ENCODE peak calls at places on chromosomes 7 and 10, in seven cellular contexts. A is cardiac muscle cell, N is A549, Y is PC-3, O is ovary, H is Peyer's patch, I is heart right ventricle. J is an unnamed sample. For H3K4me1, the result is how much of the 10 kb centered on the place peaks cover.

GRCh38 chr7:21500117-21500516 is 42.7 kb upstream of the DNAH11 start:
- DNase-seq in A (no peak), N (no peak), Y (no peak), O (no peak), H (no peak), I (no peak), J (no peak)

GRCh38 chr7:26090927-26091519 is 61.0 kb upstream of the NFE2L3 start:
- DNase-seq in A (peak), N (peak), Y (peak), O (no peak), H (no peak), I (no peak), J (no peak)

GRCh38 chr7:67463983-67464382 is 467.4 kb downstream of the TYW1 start:
- DNase-seq in A (no peak), N (no peak), Y (no peak), O (no peak), H (no peak), I (no peak), J (no peak)

GRCh38 chr7:150340024-150340749 is 1.2 kb downstream of the RARRES2 start:
- DNase-seq in A (peak), N (no peak), Y (no peak), O (peak), H (no peak), I (peak), J (peak)

GRCh38 chr10:114719311-114719710 is 61.2 kb upstream of the ABLIM1 start:
- DNase-seq in A (no peak), N (peak), Y (no peak), O (no peak), H (no peak), I (peak), J (peak)

GRCh38 chr10:72692057-72692891 is at the start of gene MCU:
- DNase-seq in A (peak), N (peak), Y (peak), O (peak), H (peak), I (peak), J (peak)

GRCh38 chr10:92760609-92761008 is 70.9 kb downstream of the HHEX start:
- DNase-seq in A (peak), N (peak), Y (peak), O (no peak), H (no peak), I (no peak), J (no peak)

GRCh38 chr10:122853665-122854313 is 8.1 kb upstream of the CUZD1 start:
- DNase-seq in A (no peak), N (no peak), Y (peak), O (no peak), H (no peak), I (no peak), J (no peak)

GRCh38 chr7:152076940-152077933 is 51.8 kb downstream of the GALNT11 start:
- DNase-seq in A (no peak), N (no peak), Y (peak), O (no peak), H (no peak), I (no peak), J (no peak)

GRCh38 chr7:124671976-124672375 is 93.6 kb downstream of the GPR37 start:
- DNase-seq in A (no peak), N (no peak), Y (peak), O (no peak), H (no peak), I (no peak), J (no peak)

GRCh38 chr10:110011679-110012078 is 3.9 kb downstream of the ADD3 start:
- DNase-seq in A (no peak), N (no peak), Y (peak), O (no peak), H (no peak), I (no peak), J (no peak)
- H3K4me3 ChIP-seq in A (no peak), N (no peak), Y (no peak), O (no peak), H (no peak), I (no peak), J (no peak)

GRCh38 chr10:95290801-95291633 is at the start of gene PDLIM1:
- DNase-seq in A (peak), N (peak), Y (peak), O (peak), H (peak), I (peak), J (peak)
- TF ChIP-seq CTCF in A (peak), N (peak), Y (peak), O (no peak), H (no peak), I (peak), J (peak)

GRCh38 chr10:125148576-125148975 is 11.8 kb downstream of the CTBP2 start:
- DNase-seq in A (no peak), N (no peak), Y (no peak), O (no peak), H (no peak), I (no peak), J (no peak)

GRCh38 chr10:125144693-125145623 is 15.4 kb downstream of the CTBP2 start:
- DNase-seq in A (peak), N (peak), Y (no peak), O (no peak), H (no peak), I (peak), J (no peak)

GRCh38 chr10:125148021-125148439 is 12.3 kb downstream of the CTBP2 start:
- DNase-seq in A (peak), N (no peak), Y (no peak), O (peak), H (no peak), I (no peak), J (no peak)

GRCh38 chr10:125145636-125146035 is 14.7 kb downstream of the CTBP2 start:
- DNase-seq in A (no peak), N (no peak), Y (no peak), O (no peak), H (no peak), I (no peak), J (no peak)

GRCh38 chr10:125146791-125147604 is 13.4 kb downstream of the CTBP2 start:
- DNase-seq in A (no peak), N (peak), Y (peak), O (no peak), H (no peak), I (no peak), J (no peak)
- H3K4me1 ChIP-seq in A (under half), N (half or more), Y (under half), O (under half), H (under half), I (half or more), J (under half)

DNA sequence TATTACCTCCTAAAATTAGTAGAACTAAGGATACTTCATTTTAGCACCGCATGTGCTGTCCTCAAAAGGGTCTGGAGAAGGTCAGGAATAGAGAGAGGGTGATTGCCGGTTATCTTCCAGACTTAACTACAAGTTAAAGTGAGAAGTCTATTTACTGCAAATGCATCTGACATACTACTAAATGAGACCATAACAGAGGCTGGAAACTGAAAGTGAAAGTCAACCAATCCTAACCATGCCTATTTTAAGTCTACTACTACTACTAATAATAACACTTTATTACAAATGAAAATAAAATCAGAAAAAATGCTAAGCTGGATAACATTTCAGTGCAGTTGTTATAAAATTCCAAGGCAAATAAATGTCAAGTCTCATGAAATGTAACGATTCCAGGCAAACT is 244.7 kb downstream of the KIF20B start:
- DNase-seq in A (peak), N (no peak), Y (no peak), O (no peak), H (no peak), I (no peak), J (no peak)
- H3K4me3 ChIP-seq in A (no peak), N (no peak), Y (no peak), O (no peak), H (no peak), I (no peak), J (no peak)

GRCh38 chr10:121722665-121723064 is 124.4 kb upstream of the FGFR2 start:
- DNase-seq in A (no peak), N (no peak), Y (peak), O (no peak), H (no peak), I (no peak), J (no peak)

GRCh38 chr10:121715969-121716368 is 117.7 kb upstream of the FGFR2 start:
- DNase-seq in A (no peak), N (no peak), Y (no peak), O (no peak), H (no peak), I (no peak), J (no peak)

GRCh38 chr10:121721257-121721656 is 123.0 kb upstream of the FGFR2 start:
- DNase-seq in A (no peak), N (no peak), Y (no peak), O (no peak), H (no peak), I (no peak), J (no peak)
- TF ChIP-seq CTCF in A (no peak), N (no peak), Y (no peak), O (no peak), H (no peak), I (no peak), J (no peak)

GRCh38 chr10:33276282-33276923 is 58.1 kb downstream of the NRP1 start:
- DNase-seq in A (no peak), N (peak), Y (peak), O (no peak), H (no peak), I (no peak), J (no peak)

GRCh38 chr10:33279791-33280190 is 54.7 kb downstream of the NRP1 start:
- DNase-seq in A (peak), N (no peak), Y (peak), O (no peak), H (no peak), I (no peak), J (no peak)

GRCh38 chr10:33274096-33274785 is 60.2 kb downstream of the NRP1 start:
- DNase-seq in A (no peak), N (peak), Y (peak), O (no peak), H (no peak), I (no peak), J (no peak)

GRCh38 chr10:33279276-33279675 is 55.2 kb downstream of the NRP1 start:
- DNase-seq in A (peak), N (no peak), Y (no peak), O (no peak), H (no peak), I (no peak), J (no peak)

DNA sequence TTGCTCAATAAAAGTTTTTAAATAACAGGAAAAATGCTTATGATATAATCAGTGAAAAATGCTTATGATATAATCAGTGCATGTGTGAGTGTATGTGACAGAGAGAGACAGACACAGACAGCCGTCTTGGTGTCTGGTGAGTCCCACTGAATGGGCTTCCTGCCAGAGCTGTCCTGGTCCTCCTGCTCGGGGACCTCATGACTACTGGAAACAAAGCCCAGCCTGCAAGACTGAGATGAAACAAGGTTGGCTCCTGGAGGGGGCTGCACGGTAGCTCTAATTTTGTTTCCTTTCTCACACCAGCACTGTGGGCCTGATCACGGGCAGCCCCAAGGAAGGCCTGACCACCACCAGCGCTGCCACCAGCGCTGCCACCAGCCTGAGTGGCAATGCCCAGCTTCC is 57.3 kb downstream of the NRP1 start:
- DNase-seq in A (no peak), N (peak), Y (peak), O (no peak), H (no peak), I (peak), J (peak)
- H3K4me1 ChIP-seq in A (under half), N (half or more), Y (half or more), O (under half), H (under half), I (half or more), J (under half)

GRCh38 chr7:141071260-141071854 is 2.5 kb upstream of the TMEM178B start:
- DNase-seq in A (peak), N (peak), Y (peak), O (no peak), H (no peak), I (peak), J (no peak)

GRCh38 chr7:141073641-141074161 is at the start of gene TMEM178B:
- DNase-seq in A (no peak), N (no peak), Y (peak), O (no peak), H (no peak), I (no peak), J (no peak)

GRCh38 chr7:141073173-141073640 is 657 bp upstream of the TMEM178B start:
- DNase-seq in A (peak), N (peak), Y (peak), O (no peak), H (no peak), I (peak), J (no peak)

GRCh38 chr7:141071855-141072547 is 1.9 kb upstream of the TMEM178B start:
- DNase-seq in A (no peak), N (no peak), Y (no peak), O (no peak), H (no peak), I (no peak), J (no peak)

GRCh38 chr7:141072548-141073172 is 1.2 kb upstream of the TMEM178B start:
- DNase-seq in A (peak), N (peak), Y (peak), O (peak), H (no peak), I (peak), J (peak)
- H3K4me3 ChIP-seq in A (peak), N (peak), Y (peak), O (peak), H (peak), I (peak), J (peak)

GRCh38 chr10:116918583-116918982 is 69.3 kb downstream of the ENO4 start:
- DNase-seq in A (no peak), N (no peak), Y (no peak), O (no peak), H (no peak), I (no peak), J (no peak)

GRCh38 chr10:116910924-116911323 is 61.6 kb downstream of the ENO4 start:
- DNase-seq in A (no peak), N (no peak), Y (no peak), O (no peak), H (no peak), I (no peak), J (no peak)

GRCh38 chr10:116909307-116909706 is 60.0 kb downstream of the ENO4 start:
- DNase-seq in A (no peak), N (no peak), Y (no peak), O (no peak), H (no peak), I (no peak), J (no peak)

GRCh38 chr10:116912162-116912561 is 62.9 kb downstream of the ENO4 start:
- DNase-seq in A (no peak), N (no peak), Y (no peak), O (no peak), H (no peak), I (no peak), J (peak)

GRCh38 chr10:116913681-116914080 is 64.4 kb downstream of the ENO4 start:
- DNase-seq in A (no peak), N (no peak), Y (no peak), O (no peak), H (no peak), I (no peak), J (no peak)
- TF ChIP-seq CTCF in A (no peak), N (no peak), Y (no peak), O (no peak), H (no peak), I (no peak), J (no peak)

GRCh38 chr7:24972166-24972477 is 7.9 kb downstream of the OSBPL3 start:
- DNase-seq in A (no peak), N (no peak), Y (no peak), O (no peak), H (no peak), I (no peak), J (no peak)

GRCh38 chr7:24974026-24974832 is 5.7 kb downstream of the OSBPL3 start:
- DNase-seq in A (no peak), N (no peak), Y (no peak), O (no peak), H (no peak), I (no peak), J (no peak)

GRCh38 chr7:24971333-24972165 is 8.4 kb downstream of the OSBPL3 start:
- DNase-seq in A (peak), N (peak), Y (peak), O (no peak), H (no peak), I (no peak), J (no peak)

GRCh38 chr7:24975172-24975571 is 4.8 kb downstream of the OSBPL3 start:
- DNase-seq in A (no peak), N (no peak), Y (no peak), O (no peak), H (no peak), I (no peak), J (no peak)

DNA sequence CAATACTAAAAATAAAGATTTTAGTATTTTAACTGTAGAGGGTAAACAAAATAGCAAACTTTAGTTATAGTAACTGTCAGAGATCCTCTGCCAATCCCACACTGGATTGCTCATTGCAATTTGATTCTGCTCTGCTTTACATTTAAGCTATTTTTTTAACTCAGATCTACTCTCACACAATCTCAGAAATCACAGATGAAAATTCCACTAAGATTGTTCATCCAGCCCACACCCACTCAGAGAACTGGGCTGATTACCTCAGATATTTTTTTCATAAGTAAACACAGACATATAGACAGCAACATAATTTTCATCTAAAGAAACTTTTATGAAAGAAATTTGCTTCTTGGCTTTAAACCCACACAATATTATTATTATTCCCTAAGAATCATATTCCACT is 7.0 kb downstream of the OSBPL3 start:
- DNase-seq in A (peak), N (no peak), Y (peak), O (no peak), H (no peak), I (no peak), J (no peak)
- H3K4me1 ChIP-seq in A (under half), N (under half), Y (under half), O (under half), H (under half), I (under half), J (under half)

GRCh38 chr7:76396039-76396732 is 13.3 kb downstream of the SSC4D start:
- DNase-seq in A (no peak), N (peak), Y (no peak), O (no peak), H (no peak), I (no peak), J (no peak)

GRCh38 chr7:76400248-76400647 is 9.2 kb downstream of the SSC4D start:
- DNase-seq in A (no peak), N (no peak), Y (no peak), O (no peak), H (no peak), I (no peak), J (no peak)

GRCh38 chr7:76394962-76395361 is 14.5 kb downstream of the SSC4D start:
- DNase-seq in A (no peak), N (no peak), Y (no peak), O (no peak), H (no peak), I (no peak), J (no peak)

GRCh38 chr7:76393116-76394031 is 16.1 kb downstream of the SSC4D start:
- DNase-seq in A (peak), N (peak), Y (peak), O (peak), H (peak), I (peak), J (peak)

GRCh38 chr7:76397409-76398183 is 11.9 kb downstream of the SSC4D start:
- DNase-seq in A (peak), N (peak), Y (peak), O (peak), H (peak), I (peak), J (peak)
- H3K4me3 ChIP-seq in A (no peak), N (peak), Y (peak), O (peak), H (peak), I (peak), J (peak)